ENCODE peak calls at places on chromosomes 4 and X, in nine cellular contexts. G is sciatic nerve, Y is PC-3, L is lung, F is LNCaP clone FGC, Q is EL, U is stromal cell of bone marrow, M is AG20443, R is AG08396. C is an unnamed sample.

GRCh38 chr4:181822005-181822375 is 421.2 kb upstream of the TENM3 start:
- DNase-seq in G (no peak), R (no peak), Q (peak; percentile 16), M (no peak), U (no peak), Y (no peak), F (no peak), L (no peak), C (no peak)

GRCh38 chr4:183444953-183445543 is 612 bp downstream of the CDKN2AIP start:
- DNase-seq in Q (peak; percentile 31), R (peak; percentile 61), F (no peak), G (peak; percentile 69), Y (peak; percentile 2), U (no peak), M (peak; percentile 52), L (peak; percentile 41), C (no peak)

GRCh38 chr4:28686618-28687017 is 1826.0 kb downstream of the STIM2 start:
- DNase-seq in Q (peak; percentile 48), R (peak; percentile 3), L (no peak), M (peak; percentile 14), F (peak; percentile 34), Y (peak; percentile 60), G (no peak), U (no peak), C (peak; percentile 38)

GRCh38 chr4:25457053-25457715 is 80.1 kb downstream of the ANAPC4 start:
- DNase-seq in L (no peak), Q (peak; percentile 74), M (peak; percentile 54), R (peak; percentile 36), F (no peak), Y (peak; percentile 65), U (no peak), G (no peak), C (peak; percentile 36)

GRCh38 chr4:68466185-68466584 is 18.9 kb downstream of the TMPRSS11E start:
- DNase-seq in R (peak; percentile 23), G (no peak), U (peak; percentile 69), M (peak; percentile 71), Q (peak; percentile 71), Y (peak; percentile 90), F (no peak), L (no peak), C (peak; percentile 68)

GRCh38 chr4:124941267-124941666 is 228.7 kb upstream of the ANKRD50 start:
- DNase-seq in Q (peak; percentile 25), U (no peak), G (no peak), R (no peak), M (no peak), Y (peak; percentile 80), L (no peak), F (no peak), C (peak; percentile 24)

GRCh38 chrX:10729000-10729399 is 108.6 kb upstream of the MID1 start:
- DNase-seq in G (no peak), R (no peak), F (no peak), L (no peak), M (no peak), U (no peak), Q (no peak), Y (no peak), C (no peak)

GRCh38 chr4:37567781-37568180 is 118.4 kb downstream of the RELL1 start:
- DNase-seq in Q (no peak), M (no peak), R (no peak), F (no peak), Y (no peak), G (no peak), L (no peak), U (no peak), C (peak; percentile 13)

GRCh38 chr4:164935363-164935762 is 42.1 kb downstream of the TRIM61 start:
- DNase-seq in F (no peak), Q (peak; percentile 4), G (no peak), U (no peak), L (no peak), Y (peak; percentile 25), M (no peak), R (no peak), C (no peak)

GRCh38 chr4:176478076-176478475 is 158.3 kb downstream of the SPCS3 start:
- DNase-seq in Q (peak; percentile 16), M (peak; percentile 18), Y (no peak), U (no peak), R (no peak), G (no peak), L (no peak), F (no peak), C (peak; percentile 30)

GRCh38 chrX:131746491-131746968 is 202.7 kb downstream of the OR13H1 start:
- DNase-seq in Y (peak; percentile 91), L (peak; percentile 85), F (peak; percentile 81), Q (no peak), R (peak; percentile 43), M (peak; percentile 36), U (peak; percentile 45), G (peak; percentile 90), C (peak; percentile 86)

GRCh38 chr4:7652006-7652405 is 217.3 kb upstream of the PSAPL1 start:
- DNase-seq in Y (no peak), G (no peak), Q (no peak), U (no peak), F (no peak), R (no peak), L (no peak), M (no peak), C (no peak)

GRCh38 chr4:25859429-25860148 is 3.2 kb downstream of the SEL1L3 start:
- DNase-seq in G (no peak), M (no peak), Q (no peak), F (no peak), U (no peak), L (no peak), R (no peak), Y (no peak), C (no peak)

GRCh38 chr4:108143515-108143914 is 25.2 kb downstream of the LEF1 start:
- DNase-seq in Y (no peak), Q (no peak), L (no peak), F (no peak), U (no peak), G (no peak), M (no peak), R (no peak), C (no peak)

GRCh38 chr4:14269824-14270223 is 642.3 kb upstream of the BOD1L1 start:
- DNase-seq in Y (no peak), Q (no peak), G (no peak), F (no peak), L (no peak), U (no peak), R (no peak), M (no peak), C (no peak)

GRCh38 chr4:78414116-78414515 is 137.5 kb upstream of the ANXA3 start:
- DNase-seq in Y (no peak), M (peak; percentile 19), R (no peak), F (no peak), L (no peak), G (no peak), Q (no peak), U (no peak), C (no peak)

GRCh38 chr4:41022116-41022515 is 192.2 kb downstream of the APBB2 start:
- DNase-seq in L (no peak), G (no peak), F (no peak), Y (no peak), U (no peak), R (no peak), M (no peak), Q (peak; percentile 29), C (no peak)

GRCh38 chrX:134431894-134432293 is 28.1 kb upstream of the HPRT1 start:
- DNase-seq in U (peak; percentile 13), R (no peak), L (no peak), Q (peak; percentile 69), G (no peak), M (peak; percentile 10), Y (peak; percentile 84), F (no peak), C (peak; percentile 66)

GRCh38 chr4:155377281-155377680 is 516 bp upstream of the MAP9 start:
- DNase-seq in Y (peak; percentile 84), F (no peak), Q (no peak), G (no peak), M (no peak), L (no peak), U (peak; percentile 17), R (no peak), C (peak; percentile 15)

GRCh38 chr4:53804719-53805118 is 213.4 kb upstream of the LNX1 start:
- DNase-seq in U (no peak), G (no peak), Q (peak; percentile 51), Y (peak; percentile 70), M (no peak), L (no peak), F (peak; percentile 4), R (no peak), C (no peak)

GRCh38 chr4:78601013-78601412 is 49.4 kb downstream of the ANXA3 start:
- DNase-seq in Q (no peak), U (no peak), M (no peak), L (no peak), Y (no peak), G (no peak), F (no peak), R (no peak), C (no peak)

GRCh38 chrX:23483396-23483795 is 148.7 kb downstream of the PTCHD1 start:
- DNase-seq in U (no peak), R (no peak), M (no peak), Q (no peak), Y (no peak), F (no peak), G (no peak), L (no peak), C (no peak)

GRCh38 chr4:10117424-10118354 is 1.1 kb upstream of the WDR1 start:
- DNase-seq in F (no peak), R (no peak), L (peak; percentile 55), Y (no peak), G (peak; percentile 69), M (no peak), U (no peak), Q (peak; percentile 16), C (no peak)

GRCh38 chrX:9604111-9604907 is 139.5 kb downstream of the TBL1X start:
- DNase-seq in L (no peak), R (peak; percentile 64), G (peak; percentile 72), F (no peak), M (peak; percentile 73), U (peak; percentile 39), Q (no peak), Y (no peak), C (no peak)

GRCh38 chrX:20067709-20068315 is 48.9 kb downstream of the MAP7D2 start:
- DNase-seq in F (no peak), U (peak; percentile 65), Y (peak; percentile 74), G (peak; percentile 87), Q (peak; percentile 78), R (peak; percentile 81), M (peak; percentile 79), L (peak; percentile 78), C (peak; percentile 88)

GRCh38 chr4:69095301-69095731 is 958 bp upstream of the UGT2B7 start:
- DNase-seq in Q (peak; percentile 63), R (no peak), L (no peak), G (no peak), M (no peak), F (peak; percentile 72), U (peak; percentile 39), Y (peak; percentile 96), C (peak; percentile 92)

GRCh38 chr4:52234539-52235174 is 183.6 kb downstream of the SPATA18 start:
- DNase-seq in M (peak; percentile 42), U (peak; percentile 40), Y (peak; percentile 91), G (no peak), Q (peak; percentile 20), R (peak; percentile 13), L (no peak), F (peak; percentile 43), C (peak; percentile 37)

GRCh38 chrX:152907084-152907651 is 9.3 kb downstream of the ZNF185 start:
- DNase-seq in L (no peak), Y (no peak), R (peak; percentile 50), M (peak; percentile 76), Q (peak; percentile 80), F (no peak), U (no peak), G (no peak), C (peak; percentile 94)

GRCh38 chr4:54843946-54844345 is 186.2 kb downstream of the KIT start:
- DNase-seq in Q (no peak), R (no peak), L (no peak), M (no peak), U (no peak), Y (no peak), G (no peak), F (no peak), C (no peak)

GRCh38 chr4:175536852-175537453 is 275.1 kb downstream of the GPM6A start:
- DNase-seq in R (peak; percentile 19), U (peak; percentile 59), G (no peak), L (no peak), Y (peak; percentile 84), M (peak; percentile 42), F (peak; percentile 28), Q (peak; percentile 45), C (peak; percentile 62)

GRCh38 chr4:113881256-113881655 is 98.2 kb downstream of the ARSJ start:
- DNase-seq in G (no peak), Q (peak; percentile 25), M (no peak), F (no peak), L (no peak), R (no peak), U (no peak), Y (peak; percentile 19), C (peak; percentile 62)